ENCODE peak calls at places on chromosome 9, in ten cellular contexts. One of them, this sample, is unnamed.

GRCh38 chr9:109910616-109911568 is 130.9 kb downstream of the PALM2AKAP2 start:
- DNase-seq in fibroblast of lung: peak
- DNase-seq in tibial artery: no peak
- DNase-seq in GM23338: no peak
- DNase-seq in heart right ventricle: peak
- DNase-seq in mammary epithelial cell: peak
- DNase-seq in astrocyte of the spinal cord: peak
- DNase-seq in dorsolateral prefrontal cortex: no peak
- DNase-seq in astrocyte: peak
- DNase-seq in choroid plexus epithelial cell: peak
- DNase-seq in this sample: peak

GRCh38 chr9:119801311-119801710 is 432.1 kb upstream of the BRINP1 start:
- DNase-seq in dorsolateral prefrontal cortex: no peak
- DNase-seq in mammary epithelial cell: no peak
- DNase-seq in heart right ventricle: no peak
- DNase-seq in astrocyte: no peak
- DNase-seq in GM23338: no peak
- DNase-seq in fibroblast of lung: no peak
- DNase-seq in tibial artery: peak
- DNase-seq in choroid plexus epithelial cell: no peak
- DNase-seq in astrocyte of the spinal cord: no peak
- DNase-seq in this sample: peak

GRCh38 chr9:80004687-80005086 is 432.9 kb downstream of the TLE4 start:
- DNase-seq in mammary epithelial cell: no peak
- DNase-seq in fibroblast of lung: no peak
- DNase-seq in dorsolateral prefrontal cortex: no peak
- DNase-seq in heart right ventricle: no peak
- DNase-seq in astrocyte of the spinal cord: peak
- DNase-seq in astrocyte: peak
- DNase-seq in GM23338: no peak
- DNase-seq in tibial artery: no peak
- DNase-seq in choroid plexus epithelial cell: no peak
- DNase-seq in this sample: no peak

GRCh38 chr9:120151149-120151548 is 428.8 kb downstream of the CDK5RAP2 start:
- DNase-seq in tibial artery: no peak
- DNase-seq in mammary epithelial cell: no peak
- DNase-seq in fibroblast of lung: no peak
- DNase-seq in heart right ventricle: no peak
- DNase-seq in GM23338: no peak
- DNase-seq in choroid plexus epithelial cell: no peak
- DNase-seq in dorsolateral prefrontal cortex: no peak
- DNase-seq in astrocyte: no peak
- DNase-seq in astrocyte of the spinal cord: no peak
- DNase-seq in this sample: no peak

GRCh38 chr9:108188482-108188881 is 667.3 kb downstream of the ACTL7B start:
- DNase-seq in fibroblast of lung: no peak
- DNase-seq in choroid plexus epithelial cell: no peak
- DNase-seq in astrocyte: no peak
- DNase-seq in astrocyte of the spinal cord: no peak
- DNase-seq in heart right ventricle: no peak
- DNase-seq in dorsolateral prefrontal cortex: no peak
- DNase-seq in GM23338: no peak
- DNase-seq in tibial artery: no peak
- DNase-seq in mammary epithelial cell: no peak
- DNase-seq in this sample: no peak

GRCh38 chr9:108671794-108672193 is 184.0 kb downstream of the ACTL7B start:
- DNase-seq in astrocyte of the spinal cord: no peak
- DNase-seq in tibial artery: no peak
- DNase-seq in dorsolateral prefrontal cortex: no peak
- DNase-seq in astrocyte: peak
- DNase-seq in GM23338: no peak
- DNase-seq in choroid plexus epithelial cell: no peak
- DNase-seq in mammary epithelial cell: peak
- DNase-seq in heart right ventricle: no peak
- DNase-seq in fibroblast of lung: no peak
- DNase-seq in this sample: no peak

GRCh38 chr9:86600291-86600690 is 246.1 kb upstream of the TUT7 start:
- DNase-seq in tibial artery: no peak
- DNase-seq in astrocyte: peak
- DNase-seq in mammary epithelial cell: peak
- DNase-seq in GM23338: no peak
- DNase-seq in dorsolateral prefrontal cortex: no peak
- DNase-seq in astrocyte of the spinal cord: peak
- DNase-seq in heart right ventricle: no peak
- DNase-seq in choroid plexus epithelial cell: peak
- DNase-seq in fibroblast of lung: peak
- DNase-seq in this sample: peak

GRCh38 chr9:78144663-78145377 is 91.1 kb upstream of the CEP78 start:
- DNase-seq in tibial artery: no peak
- DNase-seq in GM23338: no peak
- DNase-seq in dorsolateral prefrontal cortex: no peak
- DNase-seq in fibroblast of lung: no peak
- DNase-seq in astrocyte: peak
- DNase-seq in heart right ventricle: no peak
- DNase-seq in mammary epithelial cell: no peak
- DNase-seq in choroid plexus epithelial cell: no peak
- DNase-seq in astrocyte of the spinal cord: no peak
- DNase-seq in this sample: peak

GRCh38 chr9:2725126-2725525 is 7.8 kb downstream of the KCNV2 start:
- DNase-seq in dorsolateral prefrontal cortex: no peak
- DNase-seq in heart right ventricle: no peak
- DNase-seq in fibroblast of lung: no peak
- DNase-seq in astrocyte of the spinal cord: no peak
- DNase-seq in choroid plexus epithelial cell: no peak
- DNase-seq in mammary epithelial cell: no peak
- DNase-seq in astrocyte: no peak
- DNase-seq in GM23338: no peak
- DNase-seq in tibial artery: no peak
- DNase-seq in this sample: no peak

DNA sequence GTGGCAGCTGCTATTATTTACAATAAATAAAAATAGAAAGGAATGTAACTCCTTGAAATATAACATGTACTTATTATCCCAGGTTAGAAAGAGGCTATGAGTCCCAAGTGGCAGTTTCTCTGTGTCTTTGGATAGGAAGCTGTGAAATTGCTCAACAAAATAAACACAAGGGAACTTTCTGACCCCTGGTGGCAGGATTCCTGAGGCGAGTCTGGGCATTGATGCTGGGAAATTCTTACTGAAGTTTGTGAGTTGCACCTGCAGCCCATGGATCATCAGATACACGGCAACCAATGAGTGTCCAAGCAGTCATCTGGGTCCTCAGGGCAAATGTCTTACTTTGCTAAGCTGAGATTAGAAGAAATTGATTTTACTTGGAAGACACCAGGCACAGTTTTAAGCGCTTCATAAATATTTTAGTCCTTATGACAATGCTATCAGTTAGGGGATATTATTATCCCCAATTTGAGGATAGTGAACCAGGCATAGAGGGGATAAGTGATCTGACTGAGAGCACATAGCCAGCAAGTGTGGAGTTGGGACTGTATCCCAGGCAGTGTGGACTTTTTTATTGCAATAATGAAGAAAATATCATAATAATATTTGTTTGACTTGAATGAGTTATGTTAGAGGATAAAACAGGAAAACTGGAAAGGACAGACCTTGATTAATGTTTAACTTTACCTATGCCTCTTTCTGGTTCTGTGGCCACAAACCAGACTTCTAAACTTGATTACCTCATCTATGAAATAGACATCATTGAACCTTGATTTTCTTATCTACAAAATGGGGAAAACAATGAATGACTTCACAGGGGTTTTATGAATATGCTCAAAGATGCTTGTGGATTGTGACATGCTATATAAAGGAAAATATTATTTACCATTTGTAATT is 265.5 kb upstream of the ADAMTSL1 start:
- DNase-seq in GM23338: peak
- DNase-seq in astrocyte: peak
- DNase-seq in astrocyte of the spinal cord: peak
- DNase-seq in dorsolateral prefrontal cortex: no peak
- DNase-seq in heart right ventricle: peak
- DNase-seq in tibial artery: no peak
- DNase-seq in choroid plexus epithelial cell: peak
- DNase-seq in fibroblast of lung: peak
- DNase-seq in mammary epithelial cell: peak
- DNase-seq in this sample: peak
- TF ChIP-seq CTCF in GM23338: peak
- TF ChIP-seq CTCF in astrocyte: peak
- TF ChIP-seq CTCF in astrocyte of the spinal cord: peak
- TF ChIP-seq CTCF in dorsolateral prefrontal cortex: peak
- TF ChIP-seq CTCF in heart right ventricle: peak
- TF ChIP-seq CTCF in tibial artery: peak
- TF ChIP-seq CTCF in choroid plexus epithelial cell: peak
- TF ChIP-seq CTCF in fibroblast of lung: peak
- TF ChIP-seq CTCF in mammary epithelial cell: peak
- TF ChIP-seq CTCF in this sample: peak

GRCh38 chr9:114946013-114946412 is 15.6 kb upstream of the TNFSF8 start:
- DNase-seq in astrocyte of the spinal cord: no peak
- DNase-seq in fibroblast of lung: no peak
- DNase-seq in mammary epithelial cell: no peak
- DNase-seq in astrocyte: no peak
- DNase-seq in GM23338: no peak
- DNase-seq in heart right ventricle: no peak
- DNase-seq in dorsolateral prefrontal cortex: no peak
- DNase-seq in tibial artery: no peak
- DNase-seq in choroid plexus epithelial cell: no peak
- DNase-seq in this sample: no peak

GRCh38 chr9:114947058-114947457 is 16.7 kb upstream of the TNFSF8 start:
- DNase-seq in dorsolateral prefrontal cortex: no peak
- DNase-seq in tibial artery: no peak
- DNase-seq in mammary epithelial cell: no peak
- DNase-seq in GM23338: no peak
- DNase-seq in choroid plexus epithelial cell: no peak
- DNase-seq in astrocyte of the spinal cord: no peak
- DNase-seq in fibroblast of lung: no peak
- DNase-seq in astrocyte: no peak
- DNase-seq in heart right ventricle: no peak
- DNase-seq in this sample: no peak

GRCh38 chr9:114950761-114951160 is 20.4 kb upstream of the TNFSF8 start:
- DNase-seq in choroid plexus epithelial cell: no peak
- DNase-seq in GM23338: no peak
- DNase-seq in heart right ventricle: no peak
- DNase-seq in astrocyte: no peak
- DNase-seq in mammary epithelial cell: no peak
- DNase-seq in astrocyte of the spinal cord: no peak
- DNase-seq in fibroblast of lung: no peak
- DNase-seq in dorsolateral prefrontal cortex: no peak
- DNase-seq in tibial artery: no peak
- DNase-seq in this sample: no peak

GRCh38 chr9:114945601-114946000 is 15.2 kb upstream of the TNFSF8 start:
- DNase-seq in tibial artery: no peak
- DNase-seq in astrocyte: no peak
- DNase-seq in heart right ventricle: no peak
- DNase-seq in GM23338: no peak
- DNase-seq in astrocyte of the spinal cord: no peak
- DNase-seq in mammary epithelial cell: no peak
- DNase-seq in choroid plexus epithelial cell: no peak
- DNase-seq in dorsolateral prefrontal cortex: no peak
- DNase-seq in fibroblast of lung: no peak
- DNase-seq in this sample: no peak
- H3K4me3 ChIP-seq in tibial artery: no peak
- H3K4me3 ChIP-seq in astrocyte: no peak
- H3K4me3 ChIP-seq in heart right ventricle: no peak
- H3K4me3 ChIP-seq in GM23338: no peak
- H3K4me3 ChIP-seq in astrocyte of the spinal cord: no peak
- H3K4me3 ChIP-seq in mammary epithelial cell: no peak
- H3K4me3 ChIP-seq in choroid plexus epithelial cell: no peak
- H3K4me3 ChIP-seq in dorsolateral prefrontal cortex: no peak
- H3K4me3 ChIP-seq in fibroblast of lung: no peak
- H3K4me3 ChIP-seq in this sample: no peak

DNA sequence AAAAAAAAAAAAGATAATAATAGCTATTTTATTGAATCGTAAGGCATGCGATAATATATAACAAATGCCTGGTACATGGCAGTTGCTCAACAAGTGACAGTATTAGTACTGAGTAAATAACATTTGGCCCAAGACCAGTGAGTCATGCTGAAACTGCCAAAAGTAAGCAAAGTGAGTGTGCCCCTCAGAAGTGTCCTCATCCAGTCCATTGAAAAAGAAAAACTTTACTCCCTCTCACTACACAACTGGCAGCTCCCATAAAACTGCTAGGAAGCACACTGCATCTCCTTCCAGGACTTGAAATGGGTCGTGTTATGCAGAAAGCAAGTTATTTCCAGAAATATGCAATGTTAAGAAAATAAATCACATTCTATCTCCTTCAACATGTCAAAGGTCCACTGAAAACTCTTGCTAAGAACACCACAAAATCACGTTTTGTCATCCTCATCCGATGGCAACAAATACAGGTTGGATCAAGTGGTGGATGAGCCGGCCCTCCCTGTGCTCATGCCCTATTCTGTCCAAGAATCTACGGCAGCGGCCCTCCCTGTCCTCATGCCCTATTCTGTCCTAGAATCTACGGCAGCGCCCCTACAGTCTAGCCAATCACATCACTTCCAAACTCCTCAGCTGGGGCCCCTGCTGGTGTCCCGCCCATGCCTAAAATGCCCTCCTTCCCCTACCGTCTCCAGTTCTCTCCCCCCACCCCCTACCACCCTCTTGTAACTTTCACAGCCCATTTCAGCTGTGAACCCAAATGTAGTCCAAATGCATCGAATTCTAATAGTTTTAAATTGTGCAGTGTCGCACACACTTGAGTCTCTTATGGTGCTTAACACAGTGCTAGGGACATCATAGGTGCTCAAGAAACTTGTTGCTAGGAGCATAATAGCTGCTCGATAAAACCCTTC is 12.5 kb downstream of the PTCH1 start:
- DNase-seq in GM23338: peak
- DNase-seq in mammary epithelial cell: peak
- DNase-seq in astrocyte: no peak
- DNase-seq in choroid plexus epithelial cell: peak
- DNase-seq in heart right ventricle: no peak
- DNase-seq in astrocyte of the spinal cord: peak
- DNase-seq in fibroblast of lung: peak
- DNase-seq in tibial artery: peak
- DNase-seq in dorsolateral prefrontal cortex: no peak
- DNase-seq in this sample: peak
- TF ChIP-seq CTCF in GM23338: peak
- TF ChIP-seq CTCF in mammary epithelial cell: no peak
- TF ChIP-seq CTCF in astrocyte: no peak
- TF ChIP-seq CTCF in choroid plexus epithelial cell: peak
- TF ChIP-seq CTCF in heart right ventricle: no peak
- TF ChIP-seq CTCF in astrocyte of the spinal cord: no peak
- TF ChIP-seq CTCF in fibroblast of lung: peak
- TF ChIP-seq CTCF in tibial artery: no peak
- TF ChIP-seq CTCF in dorsolateral prefrontal cortex: no peak
- TF ChIP-seq CTCF in this sample: peak

DNA sequence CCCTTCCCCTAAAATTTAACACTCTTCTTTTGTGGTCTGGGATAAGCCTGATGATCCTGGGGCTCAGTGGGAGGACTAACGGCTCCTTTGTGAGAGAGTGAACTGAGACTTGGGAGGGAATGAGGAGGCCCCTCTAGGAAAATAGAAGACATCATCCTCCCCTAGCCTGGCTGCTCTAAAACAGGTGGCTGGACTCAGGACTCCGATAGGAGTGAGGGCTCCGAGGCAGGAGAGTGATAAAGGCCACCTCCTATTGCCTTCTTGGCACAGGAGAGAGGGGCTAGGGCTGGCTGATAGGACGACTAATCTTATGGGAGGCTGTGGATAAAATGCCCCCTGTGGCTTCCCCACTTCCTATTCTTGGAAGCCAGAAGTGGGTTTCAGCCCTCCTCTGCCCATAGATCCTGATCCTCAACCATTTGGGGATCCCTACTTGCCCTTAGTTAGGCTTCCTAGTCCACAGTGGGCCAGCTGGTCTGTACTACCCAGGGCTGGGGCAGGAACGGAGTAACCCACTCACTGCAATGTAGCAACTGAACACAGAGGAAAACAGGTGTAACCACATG is 1.4 kb downstream of the AQP3 start:
- DNase-seq in astrocyte: no peak
- DNase-seq in mammary epithelial cell: no peak
- DNase-seq in astrocyte of the spinal cord: no peak
- DNase-seq in heart right ventricle: no peak
- DNase-seq in choroid plexus epithelial cell: no peak
- DNase-seq in GM23338: no peak
- DNase-seq in tibial artery: no peak
- DNase-seq in fibroblast of lung: no peak
- DNase-seq in dorsolateral prefrontal cortex: no peak
- DNase-seq in this sample: no peak
- H3K4me3 ChIP-seq in astrocyte: no peak
- H3K4me3 ChIP-seq in mammary epithelial cell: no peak
- H3K4me3 ChIP-seq in astrocyte of the spinal cord: no peak
- H3K4me3 ChIP-seq in heart right ventricle: peak
- H3K4me3 ChIP-seq in choroid plexus epithelial cell: no peak
- H3K4me3 ChIP-seq in GM23338: no peak
- H3K4me3 ChIP-seq in tibial artery: no peak
- H3K4me3 ChIP-seq in fibroblast of lung: peak
- H3K4me3 ChIP-seq in dorsolateral prefrontal cortex: no peak
- H3K4me3 ChIP-seq in this sample: no peak

This sample was measured in fibroblast of the aortic adventitia.